ENCODE peak calls at places on chromosomes 16 and 17, in ten cellular contexts. C is cardiac muscle cell; U is IMR-90; O is psoas muscle; H is Peyer's patch; F is GM23248; Q is mesenchymal stem cell; Y is transverse colon; N is CD8-positive, alpha-beta memory T cell; D is breast epithelium. V is an unnamed sample. For H3K4me1, H3K36me3 and H3K27me3, the result is how much of the 10 kb centered on the place peaks cover.

GRCh38 chr16:86955136-86955890 is 361.9 kb downstream of the C16orf95 start:
- DNase-seq in F (no peak), H (peak), D (no peak), N (no peak), O (no peak), C (no peak), Q (no peak), Y (no peak), U (no peak), V (no peak)

GRCh38 chr16:69859105-69859969 is 91.8 kb upstream of the CLEC18A start:
- DNase-seq in O (no peak), Y (peak), H (peak), N (no peak), F (no peak), D (no peak), C (peak), U (no peak), Q (no peak), V (peak)

GRCh38 chr16:86726340-86726739 is 148.0 kb downstream of the FOXL1 start:
- DNase-seq in N (no peak), O (peak), H (no peak), Y (no peak), F (no peak), D (no peak), C (no peak), U (no peak), Q (no peak), V (no peak)

GRCh38 chr17:68169840-68170239 is 78.0 kb upstream of the AMZ2 start:
- DNase-seq in O (no peak), Y (no peak), N (no peak), H (no peak), F (no peak), D (no peak), Q (no peak), U (no peak), C (no peak), V (no peak)

GRCh38 chr16:88549671-88550643 is 20.2 kb upstream of the ZC3H18 start:
- DNase-seq in D (no peak), F (no peak), O (peak), N (no peak), C (no peak), Y (no peak), Q (no peak), H (no peak), U (no peak), V (no peak)

GRCh38 chr16:54422159-54422558 is 135.6 kb upstream of the IRX3 start:
- DNase-seq in H (no peak), D (no peak), U (no peak), Q (no peak), F (no peak), C (no peak), O (no peak), N (no peak), Y (no peak), V (peak)

GRCh38 chr17:63024716-63025115 is 58.7 kb downstream of the TANC2 start:
- DNase-seq in U (peak), Y (no peak), O (no peak), D (no peak), H (no peak), F (peak), N (no peak), C (no peak), Q (no peak), V (no peak)

GRCh38 chr17:1083451-1084187 is 86.7 kb downstream of the TIMM22 start:
- DNase-seq in Y (no peak), F (peak), N (no peak), D (no peak), H (no peak), C (no peak), Q (peak), U (no peak), O (peak), V (no peak)

GRCh38 chr17:13212861-13213260 is 195.0 kb upstream of the ELAC2 start:
- DNase-seq in O (no peak), N (no peak), H (no peak), Q (no peak), F (no peak), D (no peak), U (no peak), Y (no peak), C (no peak), V (no peak)

GRCh38 chr16:82580293-82580900 is 46.4 kb upstream of the CDH13 start:
- DNase-seq in F (peak), Q (no peak), N (peak), U (no peak), H (no peak), O (peak), C (peak), D (no peak), Y (no peak), V (peak)

GRCh38 chr17:21464611-21465021 is 88.5 kb downstream of the KCNJ12 start:
- DNase-seq in H (no peak), O (no peak), U (no peak), F (no peak), Y (no peak), N (no peak), Q (no peak), C (no peak), D (no peak), V (no peak)

GRCh38 chr17:66432996-66433556 is 130.7 kb downstream of the PRKCA start:
- DNase-seq in C (no peak), Y (no peak), Q (peak), H (no peak), N (no peak), U (peak), D (no peak), F (peak), O (no peak), V (no peak)

GRCh38 chr17:78759969-78760352 is 22.1 kb downstream of the CYTH1 start:
- DNase-seq in F (no peak), N (no peak), U (no peak), C (no peak), Q (no peak), Y (no peak), D (no peak), H (no peak), O (no peak), V (no peak)

GRCh38 chr17:78764871-78765270 is 17.2 kb downstream of the CYTH1 start:
- DNase-seq in O (no peak), Y (no peak), C (no peak), N (no peak), Q (no peak), D (no peak), F (no peak), U (no peak), H (no peak), V (no peak)

GRCh38 chr17:78762007-78762406 is 20.1 kb downstream of the CYTH1 start:
- DNase-seq in O (no peak), H (no peak), Q (peak), N (no peak), D (no peak), C (no peak), Y (no peak), U (peak), F (peak), V (no peak)

GRCh38 chr17:78763561-78763960 is 18.5 kb downstream of the CYTH1 start:
- DNase-seq in Y (no peak), U (peak), N (no peak), F (no peak), Q (no peak), H (no peak), C (no peak), O (no peak), D (no peak), V (no peak)

GRCh38 chr17:78759203-78759968 is 22.7 kb downstream of the CYTH1 start:
- DNase-seq in F (no peak), H (no peak), C (no peak), Q (peak), O (peak), U (peak), D (peak), N (peak), Y (peak), V (peak)
- H3K4me1 ChIP-seq in F (under half), H (under half), C (under half), Q (under half), O (under half), U (under half), D (under half), N (half or more), Y (under half), V (under half)

GRCh38 chr16:23082161-23082788 is 67.0 kb downstream of the USP31 start:
- DNase-seq in H (no peak), O (no peak), C (no peak), D (no peak), Y (no peak), U (no peak), F (peak), Q (no peak), N (no peak), V (no peak)

GRCh38 chr16:23079683-23080221 is 69.5 kb downstream of the USP31 start:
- DNase-seq in U (no peak), O (no peak), F (no peak), C (no peak), Q (no peak), D (no peak), Y (peak), H (no peak), N (no peak), V (no peak)

GRCh38 chr16:23080747-23081146 is 68.5 kb downstream of the USP31 start:
- DNase-seq in N (no peak), H (no peak), O (no peak), Q (no peak), C (no peak), U (no peak), F (peak), D (no peak), Y (no peak), V (no peak)

GRCh38 chr16:23080329-23080728 is 68.9 kb downstream of the USP31 start:
- DNase-seq in C (no peak), O (no peak), N (no peak), H (no peak), Q (no peak), U (no peak), Y (no peak), D (no peak), F (no peak), V (no peak)

DNA sequence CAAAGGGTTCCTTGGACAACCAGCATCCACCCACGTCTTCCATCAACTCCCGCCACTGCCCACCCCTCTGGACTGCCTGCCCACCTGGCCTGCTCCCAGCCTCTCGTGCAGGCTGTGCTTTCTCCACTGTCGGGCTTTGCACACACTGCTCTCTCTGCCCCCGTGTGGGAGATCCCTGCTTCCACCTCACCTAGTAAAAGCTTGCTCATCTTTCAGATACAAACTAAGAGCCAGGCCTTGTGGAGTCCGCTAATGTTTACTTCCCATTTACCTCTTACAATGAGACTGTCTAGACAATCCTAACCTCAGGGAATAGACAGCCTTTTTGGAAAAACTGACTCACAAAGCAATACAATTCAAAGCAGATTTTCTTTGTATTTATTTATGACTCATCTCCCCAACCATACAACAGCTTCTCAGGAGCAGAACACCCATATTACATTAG is 67.6 kb downstream of the USP31 start:
- DNase-seq in U (peak), D (no peak), F (peak), C (no peak), O (no peak), Q (no peak), Y (no peak), H (no peak), N (no peak), V (no peak)
- H3K36me3 ChIP-seq in U (under half), D (under half), F (under half), C (under half), O (half or more), Q (under half), Y (under half), H (under half), N (under half), V (under half)

DNA sequence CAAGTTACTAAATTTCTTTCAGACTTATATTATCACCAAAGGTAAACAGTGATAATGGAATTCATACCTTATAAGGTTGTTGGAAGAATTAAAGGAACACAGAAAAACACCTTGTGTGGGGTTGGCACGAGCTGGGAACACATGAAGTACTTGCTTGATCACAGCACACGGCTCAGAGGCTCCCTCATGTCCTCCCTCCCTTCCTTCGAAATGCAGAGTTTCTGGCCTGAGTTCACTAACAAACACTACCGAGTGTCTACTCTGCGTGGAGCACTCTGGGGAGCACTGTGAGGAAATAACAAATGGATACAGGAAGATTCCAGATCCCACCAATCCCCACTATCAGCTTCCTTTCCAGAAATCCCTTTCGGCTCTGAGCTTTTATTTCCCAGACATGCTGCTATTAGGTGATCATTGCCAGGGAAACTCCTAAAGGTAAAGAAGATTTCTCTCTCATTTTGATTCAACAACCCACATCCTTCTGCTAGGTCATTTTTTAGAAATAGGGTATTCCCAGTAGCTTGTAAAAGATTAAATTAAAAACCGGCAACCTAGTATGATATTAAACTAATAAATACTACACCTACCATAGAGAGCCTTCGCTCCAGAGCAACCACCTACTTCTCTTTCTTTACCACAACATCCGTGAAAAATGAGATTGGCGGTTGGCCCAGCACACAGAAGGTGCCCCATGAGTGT is 6.1 kb upstream of the HNF1B start:
- DNase-seq in H (no peak), N (no peak), Y (no peak), O (no peak), D (no peak), F (no peak), U (no peak), Q (no peak), C (no peak), V (peak)
- H3K27me3 ChIP-seq in H (under half), N (under half), Y (under half), O (under half), D (under half), F (under half), U (under half), Q (under half), C (half or more), V (under half)

DNA sequence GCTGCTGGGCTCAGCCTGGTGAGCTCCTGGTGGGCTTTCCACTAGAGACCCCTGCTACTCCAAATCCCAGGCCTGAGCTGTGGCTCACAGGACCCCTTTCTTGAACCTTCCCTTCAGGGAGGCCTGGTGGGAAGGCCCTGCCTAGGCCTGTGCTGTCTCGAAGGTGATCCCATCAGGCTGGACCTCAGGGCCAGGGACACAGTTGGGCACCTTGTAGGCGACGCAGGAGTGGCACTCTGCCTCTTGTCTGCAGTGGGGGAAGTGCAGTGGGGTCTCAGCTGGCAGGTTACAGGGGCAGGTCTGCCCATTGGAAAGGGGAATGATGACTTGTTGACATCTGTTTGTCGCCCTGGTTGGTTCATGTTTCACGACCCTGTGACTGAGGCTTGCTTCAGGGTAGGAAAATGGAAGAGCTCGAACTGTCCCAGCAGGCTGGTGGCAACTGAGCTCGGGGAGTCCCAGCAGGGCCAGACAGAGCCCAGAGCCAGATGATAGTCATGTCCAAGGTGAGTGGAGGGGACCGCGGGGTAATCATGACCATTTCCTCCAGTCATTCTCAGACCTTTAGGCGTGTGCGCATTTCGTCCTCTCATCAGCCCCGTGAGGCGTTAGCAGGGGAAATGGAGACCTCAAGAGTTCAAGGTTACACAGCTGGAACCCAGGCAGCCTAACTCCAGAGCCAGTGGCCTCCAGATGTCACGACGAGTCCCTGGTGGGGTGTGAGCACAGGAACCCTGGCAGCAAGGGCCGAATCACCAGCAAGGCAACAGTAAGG is 11.3 kb downstream of the CMIP start:
- DNase-seq in F (no peak), D (no peak), Y (no peak), H (no peak), Q (no peak), O (no peak), N (no peak), C (no peak), U (no peak), V (no peak)
- H3K4me1 ChIP-seq in F (under half), D (under half), Y (under half), H (under half), Q (under half), O (under half), N (under half), C (under half), U (under half), V (under half)

GRCh38 chr16:1398826-1399581 is 15.5 kb downstream of the UNKL start:
- DNase-seq in U (no peak), Y (no peak), Q (no peak), H (no peak), D (no peak), C (no peak), N (no peak), F (no peak), O (no peak), V (no peak)
- H3K36me3 ChIP-seq in U (under half), Y (under half), Q (half or more), H (half or more), D (under half), C (under half), N (under half), F (under half), O (half or more), V (under half)